ENCODE peak calls at places on chromosomes 3 and 15, in five cellular contexts. E, M, S, D and H are unnamed samples.

GRCh38 chr3:7520593-7520992 is 659.7 kb downstream of the GRM7 start:
- DNase-seq in E (no peak), M (no peak), S (no peak), D (no peak), H (no peak)

GRCh38 chr3:10505050-10505790 is at the start of gene ATP2B2:
- DNase-seq in M (no peak), D (no peak), E (no peak), S (peak), H (no peak)

GRCh38 chr15:88759872-88760271 is 43.4 kb upstream of the ACAN start:
- DNase-seq in S (no peak), M (no peak), D (no peak), E (no peak), H (no peak)

GRCh38 chr15:100903191-100903590 is 16.0 kb upstream of the LRRK1 start:
- DNase-seq in S (peak), D (no peak), M (no peak), E (no peak), H (no peak)

GRCh38 chr3:12501360-12502020 is 17.2 kb downstream of the TSEN2 start:
- DNase-seq in S (peak), E (no peak), D (no peak), M (no peak), H (no peak)

GRCh38 chr3:126127904-126128303 is 44.0 kb upstream of the SLC41A3 start:
- DNase-seq in M (peak), D (no peak), S (no peak), E (no peak), H (no peak)

GRCh38 chr3:39107056-39107873 is at the start of the genes GORASP1 and TTC21A:
- DNase-seq in E (peak), M (peak), S (peak), D (peak), H (peak)

GRCh38 chr3:169841171-169841570 is 28.5 kb upstream of the LRRC34 start:
- DNase-seq in M (no peak), S (peak), E (no peak), D (no peak), H (no peak)

GRCh38 chr15:95875141-95875643 is 455.3 kb upstream of the NR2F2 start:
- DNase-seq in M (no peak), S (peak), E (peak), D (no peak), H (peak)

GRCh38 chr15:89646416-89647141 is 8.7 kb downstream of the KIF7 start:
- DNase-seq in D (no peak), M (peak), E (no peak), S (no peak), H (no peak)

GRCh38 chr3:138180375-138181029 is 5.8 kb upstream of the DBR1 start:
- DNase-seq in S (peak), D (peak), M (no peak), E (peak), H (no peak)

GRCh38 chr15:68187559-68187958 is 17.6 kb downstream of the CALML4 start:
- DNase-seq in S (peak), M (no peak), E (peak), D (no peak), H (no peak)

GRCh38 chr15:65028921-65029735 is at the start of gene MTFMT:
- DNase-seq in M (peak), E (peak), D (peak), S (peak), H (peak)

GRCh38 chr15:99545605-99546004 is 20.2 kb upstream of the MEF2A start:
- DNase-seq in M (no peak), E (no peak), S (no peak), D (no peak), H (no peak)

GRCh38 chr15:84807228-84807627 is 9.9 kb upstream of the ALPK3 start:
- DNase-seq in E (no peak), D (no peak), M (no peak), S (no peak), H (no peak)

GRCh38 chr3:83224101-83224868 is 1462.8 kb upstream of the GBE1 start:
- DNase-seq in D (no peak), M (no peak), S (peak), E (no peak), H (no peak)

GRCh38 chr3:11554236-11554610 is 89.5 kb downstream of the VGLL4 start:
- DNase-seq in M (no peak), D (no peak), S (no peak), E (no peak), H (no peak)